ENCODE peak calls at places on chromosomes 6 and 20, in four cellular contexts. X is K562, H is OCI-LY7, S is hepatocyte. Y is an unnamed sample.

GRCh38 chr6:9140861-9141534 is 705.7 kb upstream of the SLC35B3 start:
- DNase-seq in H (no peak), S (peak; percentile 6), X (no peak), Y (no peak)

GRCh38 chr6:13615802-13616140 is 636 bp downstream of the NOL7 start:
- DNase-seq in S (peak; percentile 74), H (peak; percentile 48), X (peak; percentile 53), Y (no peak)

GRCh38 chr6:113347420-113347819 is 509.7 kb upstream of the MARCKS start:
- DNase-seq in H (no peak), S (no peak), X (no peak), Y (no peak)

GRCh38 chr6:9745966-9746365 is 668.9 kb downstream of the TFAP2A start:
- DNase-seq in H (no peak), S (no peak), X (no peak), Y (no peak)

GRCh38 chr20:33604084-33604990 is 57.8 kb upstream of the C20orf144 start:
- DNase-seq in X (no peak), S (no peak), H (peak; percentile 34), Y (no peak)

GRCh38 chr6:125300992-125301434 is 754 bp downstream of the HDDC2 start:
- DNase-seq in X (no peak), H (no peak), S (peak; percentile 37), Y (no peak)

GRCh38 chr20:31721408-31722332 is 998 bp downstream of the BCL2L1 start:
- DNase-seq in X (no peak), H (peak; percentile 35), S (no peak), Y (no peak)

GRCh38 chr6:132190097-132190814 is 211.0 kb downstream of the MOXD1 start:
- DNase-seq in X (no peak), H (no peak), S (no peak), Y (no peak)

GRCh38 chr6:140202964-140203363 is 828.5 kb upstream of the CITED2 start:
- DNase-seq in X (no peak), S (no peak), H (no peak), Y (no peak)

GRCh38 chr6:110544472-110544871 is 68.1 kb upstream of the SLC22A16 start:
- DNase-seq in X (no peak), H (no peak), S (no peak), Y (no peak)

GRCh38 chr20:37369846-37370245 is 23.9 kb downstream of the SRC start:
- DNase-seq in H (no peak), S (no peak), X (no peak), Y (no peak)

GRCh38 chr6:170464080-170464479 is 89.0 kb downstream of the PSMB1 start:
- DNase-seq in S (no peak), H (no peak), X (no peak), Y (no peak)

GRCh38 chr20:45822863-45823262 is 4.2 kb downstream of the TNNC2 start:
- DNase-seq in H (no peak), S (no peak), X (no peak), Y (peak; percentile 67)

GRCh38 chr20:9344080-9344920 is 170.1 kb upstream of the LAMP5 start:
- DNase-seq in H (no peak), X (no peak), S (no peak), Y (no peak)

GRCh38 chr20:63626424-63627128 is at the start of gene GMEB2:
- DNase-seq in X (peak; percentile 90), H (peak; percentile 87), S (peak; percentile 91), Y (no peak)

GRCh38 chr6:158686311-158686710 is 36.5 kb downstream of the SYTL3 start:
- DNase-seq in H (no peak), S (no peak), X (no peak), Y (peak; percentile 38)

GRCh38 chr20:38178581-38178980 is 13.5 kb upstream of the TGM2 start:
- DNase-seq in H (no peak), S (no peak), X (no peak), Y (no peak)

GRCh38 chr20:46802696-46803445 is 91.8 kb upstream of the EYA2 start:
- DNase-seq in X (no peak), S (peak; percentile 26), H (no peak), Y (no peak)

GRCh38 chr20:22438926-22439325 is 145.4 kb downstream of the FOXA2 start:
- DNase-seq in H (no peak), S (no peak), X (peak; percentile 50), Y (no peak)

GRCh38 chr20:41617059-41617921 is 887 bp downstream of the CHD6 start:
- DNase-seq in X (peak; percentile 57), H (peak; percentile 54), S (peak; percentile 58), Y (no peak)

DNA sequence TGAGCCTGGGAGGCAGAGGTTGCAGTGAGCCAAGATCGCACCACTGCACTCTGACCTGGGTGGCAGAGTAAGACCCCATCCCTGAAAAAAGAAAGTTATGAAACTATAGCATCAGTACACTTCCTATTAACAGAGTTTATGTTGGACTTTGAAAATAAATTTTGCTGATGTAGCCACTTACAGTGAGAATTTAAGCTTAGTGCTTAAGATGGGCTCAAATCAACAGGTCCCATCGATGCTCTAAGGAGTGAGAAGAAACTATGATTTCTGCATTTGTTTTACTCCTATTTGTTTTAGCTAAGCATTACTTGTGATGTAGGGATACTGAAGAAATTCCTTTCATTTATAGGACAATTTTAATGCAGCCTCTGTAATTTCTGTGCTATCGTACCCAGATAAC is 93.3 kb upstream of the CLDN20 start:
- DNase-seq in S (no peak), H (no peak), X (no peak), Y (no peak)
- H3K4me2 ChIP-seq in S (no peak overlapping the region), H (no peak overlapping the region), X (no peak overlapping the region), Y (peak overlapping the region; percentile 33)

DNA sequence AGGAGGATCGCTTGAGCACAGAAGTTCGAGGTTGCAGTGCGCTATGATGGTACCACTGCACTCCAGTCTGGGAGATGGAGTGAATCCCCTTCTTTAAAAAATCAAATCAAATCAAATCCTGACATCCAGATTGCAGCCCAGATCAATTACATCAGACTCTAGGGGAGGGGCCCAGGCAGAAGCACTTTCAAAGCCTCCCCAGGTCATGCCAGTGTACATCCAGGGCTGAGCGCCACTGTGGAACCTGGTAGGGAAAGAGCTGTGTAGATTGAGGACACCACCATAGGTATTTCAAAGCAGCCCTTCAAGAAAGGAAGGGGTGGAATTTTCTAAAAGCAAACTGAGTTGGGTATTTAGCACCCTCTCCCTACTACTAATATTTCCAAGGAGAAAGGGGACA is 89.5 kb downstream of the PRND start:
- DNase-seq in H (no peak), X (no peak), S (no peak), Y (no peak)
- H3K4me1 ChIP-seq in H (peaks cover 76% of the 10 kb centered on the region), X (no peaks in the 10 kb centered on the region), S (no peaks in the 10 kb centered on the region), Y (no peaks in the 10 kb centered on the region)

DNA sequence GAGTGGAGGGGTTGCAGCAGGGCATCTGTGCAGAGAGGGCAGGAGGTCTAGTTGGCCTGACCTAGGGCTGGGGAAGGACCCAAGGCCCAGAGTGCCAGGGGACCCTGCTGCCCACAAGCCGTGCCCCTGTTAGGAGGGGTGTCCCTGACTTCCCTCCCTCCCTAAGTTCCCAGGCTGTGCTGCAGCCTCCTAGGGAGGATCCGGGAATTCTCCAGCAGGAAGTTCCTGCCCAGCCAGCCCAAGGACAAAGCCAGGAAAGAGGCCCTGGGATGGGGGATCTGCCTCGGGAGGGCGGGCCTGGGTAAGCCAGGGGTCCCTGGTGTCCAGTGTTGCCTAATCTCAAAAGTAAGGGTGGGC is 9.3 kb upstream of the BAK1 start:
- DNase-seq in H (no peak), X (no peak), S (no peak), Y (no peak)
- H3K4me2 ChIP-seq in H (no peak overlapping the region), X (no peak overlapping the region), S (peak overlapping the region; percentile 12), Y (peak overlapping the region; percentile 82)

GRCh38 chr6:105322499-105323231 is 80.2 kb downstream of the PREP start:
- DNase-seq in X (no peak), S (no peak), H (no peak), Y (no peak)
- H3K4me1 ChIP-seq in X (no peaks in the 10 kb centered on the region), S (no peaks in the 10 kb centered on the region), H (no peaks in the 10 kb centered on the region), Y (peaks cover 23% of the 10 kb centered on the region)

GRCh38 chr20:48941467-48941866 is 20.0 kb downstream of the ARFGEF2 start:
- DNase-seq in S (no peak), H (no peak), X (no peak), Y (no peak)

GRCh38 chr20:48940170-48940569 is 18.7 kb downstream of the ARFGEF2 start:
- DNase-seq in X (no peak), H (no peak), S (no peak), Y (no peak)

GRCh38 chr20:48938670-48939069 is 17.2 kb downstream of the ARFGEF2 start:
- DNase-seq in S (no peak), X (no peak), H (no peak), Y (no peak)

GRCh38 chr20:48933017-48933766 is 11.7 kb downstream of the ARFGEF2 start:
- DNase-seq in H (no peak), X (no peak), S (peak; percentile 18), Y (no peak)

GRCh38 chr20:48937674-48938073 is 16.2 kb downstream of the ARFGEF2 start:
- DNase-seq in H (no peak), X (no peak), S (no peak), Y (no peak)
- H3K4me2 ChIP-seq in H (no peak overlapping the region), X (no peak overlapping the region), S (no peak overlapping the region), Y (no peak overlapping the region)

Y was measured in PC-9.